ENCODE peak calls at places on chromosomes 13 and 19, in five cellular contexts. U is SK-N-SH, Y is kidney glomerular epithelial cell, P is adipocyte, Z is NCI-H1436. A is an unnamed sample.

GRCh38 chr13:32426981-32427851 is 714 bp downstream of the N4BP2L1 start:
- DNase-seq in Y (no peak), Z (peak; percentile 7), P (peak; percentile 62), U (peak; percentile 80), A (peak; percentile 86)

GRCh38 chr13:19606152-19606551 is 27.3 kb upstream of the MPHOSPH8 start:
- DNase-seq in Z (no peak), U (no peak), P (no peak), Y (no peak), A (no peak)

GRCh38 chr19:18009412-18010066 is 1.6 kb downstream of the ARRDC2 start:
- DNase-seq in U (no peak), Z (no peak), Y (no peak), P (no peak), A (no peak)

GRCh38 chr13:39148513-39148961 is 110.3 kb downstream of the NHLRC3 start:
- DNase-seq in Z (peak; percentile 6), P (peak; percentile 42), U (no peak), Y (peak; percentile 52), A (no peak)

GRCh38 chr19:51327066-51327985 is 14.6 kb downstream of the VSIG10L start:
- DNase-seq in P (no peak), Y (peak; percentile 2), Z (no peak), U (no peak), A (peak; percentile 99)

GRCh38 chr19:46030861-46031550 is 8.2 kb upstream of the PGLYRP1 start:
- DNase-seq in Z (no peak), Y (no peak), P (no peak), U (no peak), A (no peak)

GRCh38 chr13:59043016-59043415 is 1120.7 kb downstream of the DIAPH3 start:
- DNase-seq in U (no peak), Y (no peak), Z (no peak), P (no peak), A (peak; percentile 10)

GRCh38 chr13:104577029-104577820 is 1511.0 kb upstream of the SLC10A2 start:
- DNase-seq in P (no peak), Z (no peak), U (no peak), Y (no peak), A (no peak)

GRCh38 chr19:6828698-6829633 is 56.5 kb downstream of the VAV1 start:
- DNase-seq in Y (no peak), P (no peak), Z (no peak), U (no peak), A (peak; percentile 76)

GRCh38 chr13:107864543-107865460 is 350.5 kb downstream of the LIG4 start:
- DNase-seq in U (peak; percentile 29), P (peak; percentile 88), Y (peak; percentile 65), Z (no peak), A (peak; percentile 57)

GRCh38 chr13:113433391-113433916 is 19.8 kb downstream of the ADPRHL1 start:
- DNase-seq in Z (no peak), Y (no peak), P (no peak), U (no peak), A (no peak)

GRCh38 chr13:40130871-40131636 is 475.6 kb downstream of the COG6 start:
- DNase-seq in P (no peak), Y (peak; percentile 29), Z (no peak), U (no peak), A (no peak)

GRCh38 chr19:29623726-29624488 is 17.8 kb downstream of the POP4 start:
- DNase-seq in P (no peak), U (no peak), Z (no peak), Y (no peak), A (peak; percentile 37)

GRCh38 chr19:29672933-29673336 is 7.7 kb downstream of the PLEKHF1 start:
- DNase-seq in U (no peak), P (no peak), Y (no peak), Z (no peak), A (no peak)

GRCh38 chr19:10219678-10220077 is 11.5 kb downstream of the S1PR2 start:
- DNase-seq in P (peak; percentile 19), Z (peak; percentile 30), Y (peak; percentile 23), U (no peak), A (peak; percentile 82)

GRCh38 chr13:53126803-53127202 is 98.2 kb downstream of the OLFM4 start:
- DNase-seq in Z (no peak), P (peak; percentile 39), U (no peak), Y (no peak), A (no peak)

GRCh38 chr19:3314962-3315675 is 51.3 kb upstream of the NFIC start:
- DNase-seq in Z (no peak), Y (no peak), P (no peak), U (peak; percentile 33), A (peak; percentile 61)

GRCh38 chr19:9500796-9501195 is 2.4 kb upstream of the ZNF560 start:
- DNase-seq in U (no peak), Y (no peak), Z (no peak), P (no peak), A (no peak)

GRCh38 chr19:13154911-13155471 is 4.8 kb downstream of the IER2 start:
- DNase-seq in Y (no peak), Z (peak; percentile 50), P (peak; percentile 74), U (peak; percentile 61), A (peak; percentile 95)

GRCh38 chr13:51006067-51006800 is 96.6 kb downstream of the RNASEH2B start:
- DNase-seq in U (no peak), Y (no peak), P (peak; percentile 57), Z (no peak), A (no peak)

GRCh38 chr13:25848822-25849740 is 202.7 kb downstream of the SHISA2 start:
- DNase-seq in Z (no peak), P (peak; percentile 19), U (no peak), Y (no peak), A (no peak)

GRCh38 chr13:24648983-24649684 is 31.1 kb upstream of the ATP12A start:
- DNase-seq in P (no peak), U (no peak), Y (no peak), Z (no peak), A (no peak)

GRCh38 chr19:19410553-19411550 is 5.4 kb downstream of the GATAD2A start:
- DNase-seq in U (no peak), Z (no peak), Y (no peak), P (no peak), A (no peak)

GRCh38 chr13:78714717-78715116 is 55.8 kb upstream of the OBI1 start:
- DNase-seq in P (no peak), Y (no peak), Z (no peak), U (no peak), A (no peak)

GRCh38 chr13:50197705-50198104 is 182.5 kb downstream of the KCNRG start:
- DNase-seq in U (no peak), Y (no peak), P (no peak), Z (no peak), A (no peak)

GRCh38 chr19:1873524-1874473 is 10.4 kb upstream of the KLF16 start:
- DNase-seq in U (peak; percentile 75), P (no peak), Z (no peak), Y (no peak), A (no peak)

GRCh38 chr19:35224681-35225604 is 3.6 kb downstream of the FAM187B start:
- DNase-seq in Z (no peak), U (no peak), P (no peak), Y (no peak), A (peak; percentile 84)

GRCh38 chr19:46976845-46977320 is 42.8 kb upstream of the NPAS1 start:
- DNase-seq in U (peak; percentile 57), Y (peak; percentile 80), P (peak; percentile 70), Z (no peak), A (peak; percentile 73)

GRCh38 chr19:2261438-2262172 is 5.4 kb upstream of the JSRP1 start:
- DNase-seq in Z (no peak), U (peak; percentile 49), Y (no peak), P (peak; percentile 35), A (peak; percentile 83)

GRCh38 chr19:34712606-34713261 is 21.3 kb upstream of the ZNF181 start:
- DNase-seq in Z (peak; percentile 60), Y (peak; percentile 77), P (peak; percentile 93), U (peak; percentile 55), A (peak; percentile 57)

GRCh38 chr13:62931901-62932883 is 1516.5 kb upstream of the PCDH20 start:
- DNase-seq in Z (no peak), P (peak; percentile 39), U (no peak), Y (no peak), A (no peak)

GRCh38 chr19:1266116-1266817 is 2.9 kb upstream of the CIRBP start:
- DNase-seq in Z (peak; percentile 57), U (peak; percentile 93), P (peak; percentile 93), Y (peak; percentile 72), A (peak; percentile 99)

GRCh38 chr19:56671613-56671994 is at the start of gene ZNF835:
- DNase-seq in Z (no peak), P (no peak), U (peak; percentile 94), Y (peak; percentile 47), A (no peak)

GRCh38 chr19:56377105-56377924 is 16.0 kb downstream of the ZNF582 start:
- DNase-seq in U (no peak), Y (no peak), Z (no peak), P (no peak), A (no peak)